ENCODE peak calls at places on chromosomes 6 and 20, in seven cellular contexts. G is transverse colon; C is fibroblast of the aortic adventitia; Q is skeletal muscle cell; Z is heart right ventricle; B is Jurkat, Clone E6-1; N is fibroblast of pulmonary artery. W is an unnamed sample.

GRCh38 chr6:137776786-137777185 is 90.3 kb upstream of the TNFAIP3 start:
- DNase-seq in G (peak), C (peak), Q (peak), Z (no peak), B (no peak), N (peak), W (no peak)

GRCh38 chr20:36004045-36004444 is 35.7 kb downstream of the CNBD2 start:
- DNase-seq in G (no peak), C (no peak), Q (no peak), Z (no peak), B (no peak), N (no peak), W (no peak)

GRCh38 chr6:12354499-12354898 is 64.3 kb downstream of the EDN1 start:
- DNase-seq in G (peak), C (peak), Q (peak), Z (no peak), B (no peak), N (peak), W (peak)

GRCh38 chr20:32524871-32525501 is 60.1 kb downstream of the NOL4L start:
- DNase-seq in G (peak), C (no peak), Q (no peak), Z (peak), B (no peak), N (no peak), W (no peak)

GRCh38 chr6:26022166-26022510 is 59.5 kb downstream of the TRIM38 start:
- DNase-seq in G (peak), C (peak), Q (no peak), Z (peak), B (peak), N (peak), W (peak)

GRCh38 chr6:73062121-73062520 is 163.2 kb downstream of the KHDC1L start:
- DNase-seq in G (no peak), C (no peak), Q (no peak), Z (no peak), B (no peak), N (no peak), W (no peak)

GRCh38 chr20:8132015-8132631 is at the start of gene PLCB1:
- DNase-seq in G (peak), C (peak), Q (peak), Z (peak), B (peak), N (peak), W (no peak)

GRCh38 chr6:148962854-148963515 is 216.2 kb downstream of the UST start:
- DNase-seq in G (no peak), C (no peak), Q (no peak), Z (no peak), B (no peak), N (no peak), W (no peak)

GRCh38 chr6:14975124-14975815 is 270.6 kb upstream of the JARID2 start:
- DNase-seq in G (no peak), C (peak), Q (no peak), Z (no peak), B (no peak), N (peak), W (no peak)

GRCh38 chr6:146770965-146771735 is 172.4 kb downstream of the ADGB start:
- DNase-seq in G (peak), C (no peak), Q (no peak), Z (peak), B (peak), N (no peak), W (no peak)

GRCh38 chr6:67433124-67433523 is 1202.0 kb upstream of the ADGRB3 start:
- DNase-seq in G (no peak), C (no peak), Q (peak), Z (no peak), B (no peak), N (peak), W (no peak)

GRCh38 chr6:15793288-15793687 is 130.5 kb upstream of the DTNBP1 start:
- DNase-seq in G (no peak), C (peak), Q (peak), Z (peak), B (no peak), N (peak), W (no peak)

GRCh38 chr6:97136644-97137358 is 146.2 kb downstream of the MMS22L start:
- DNase-seq in G (no peak), C (no peak), Q (no peak), Z (no peak), B (no peak), N (no peak), W (no peak)

GRCh38 chr6:14211596-14211961 is 94.0 kb downstream of the CD83 start:
- DNase-seq in G (peak), C (peak), Q (no peak), Z (peak), B (no peak), N (peak), W (no peak)

GRCh38 chr6:85452441-85452881 is 2.6 kb downstream of the NT5E start:
- DNase-seq in G (no peak), C (peak), Q (peak), Z (no peak), B (no peak), N (peak), W (no peak)

GRCh38 chr6:108904731-108905130 is 56.5 kb downstream of the ARMC2 start:
- DNase-seq in G (peak), C (no peak), Q (no peak), Z (no peak), B (no peak), N (no peak), W (no peak)

GRCh38 chr6:137105375-137105774 is 60.6 kb upstream of the IL20RA start:
- DNase-seq in G (no peak), C (no peak), Q (no peak), Z (no peak), B (peak), N (no peak), W (peak)

GRCh38 chr6:113529191-113529590 is 328.0 kb upstream of the MARCKS start:
- DNase-seq in G (no peak), C (peak), Q (no peak), Z (no peak), B (no peak), N (peak), W (no peak)

GRCh38 chr6:100230976-100231316 is 233.8 kb downstream of the SIM1 start:
- DNase-seq in G (no peak), C (peak), Q (peak), Z (no peak), B (no peak), N (peak), W (no peak)

GRCh38 chr6:35972471-35972985 is 51.6 kb upstream of the SRPK1 start:
- DNase-seq in G (no peak), C (peak), Q (no peak), Z (no peak), B (no peak), N (no peak), W (no peak)

GRCh38 chr6:106976270-106976669 is 1.7 kb upstream of the CD24 start:
- DNase-seq in G (peak), C (no peak), Q (no peak), Z (no peak), B (no peak), N (no peak), W (peak)

GRCh38 chr20:3805594-3806264 is 9.6 kb downstream of the CDC25B start:
- DNase-seq in G (no peak), C (peak), Q (peak), Z (no peak), B (no peak), N (peak), W (no peak)

GRCh38 chr6:91304506-91304905 is 717.6 kb upstream of the MAP3K7 start:
- DNase-seq in G (no peak), C (no peak), Q (peak), Z (no peak), B (no peak), N (no peak), W (no peak)

GRCh38 chr6:14743465-14744211 is 502.2 kb upstream of the JARID2 start:
- DNase-seq in G (peak), C (peak), Q (peak), Z (no peak), B (peak), N (peak), W (no peak)

GRCh38 chr6:39422273-39422672 is 99.8 kb upstream of the KCNK16 start:
- DNase-seq in G (no peak), C (peak), Q (no peak), Z (peak), B (no peak), N (no peak), W (no peak)

GRCh38 chr6:39417440-39417839 is 94.9 kb upstream of the KCNK16 start:
- DNase-seq in G (no peak), C (no peak), Q (no peak), Z (no peak), B (peak), N (no peak), W (no peak)

GRCh38 chr6:39419607-39420006 is 97.1 kb upstream of the KCNK16 start:
- DNase-seq in G (no peak), C (no peak), Q (no peak), Z (no peak), B (no peak), N (no peak), W (no peak)

GRCh38 chr6:39421383-39422225 is 99.1 kb upstream of the KCNK16 start:
- DNase-seq in G (no peak), C (no peak), Q (no peak), Z (no peak), B (no peak), N (peak), W (no peak)

GRCh38 chr6:39420300-39421265 is 98.1 kb upstream of the KCNK16 start:
- DNase-seq in G (peak), C (no peak), Q (no peak), Z (peak), B (no peak), N (peak), W (no peak)
- H3K4me3 ChIP-seq in G (no peak), C (no peak), Q (no peak), Z (no peak), B (no peak), N (no peak), W (no peak)

DNA sequence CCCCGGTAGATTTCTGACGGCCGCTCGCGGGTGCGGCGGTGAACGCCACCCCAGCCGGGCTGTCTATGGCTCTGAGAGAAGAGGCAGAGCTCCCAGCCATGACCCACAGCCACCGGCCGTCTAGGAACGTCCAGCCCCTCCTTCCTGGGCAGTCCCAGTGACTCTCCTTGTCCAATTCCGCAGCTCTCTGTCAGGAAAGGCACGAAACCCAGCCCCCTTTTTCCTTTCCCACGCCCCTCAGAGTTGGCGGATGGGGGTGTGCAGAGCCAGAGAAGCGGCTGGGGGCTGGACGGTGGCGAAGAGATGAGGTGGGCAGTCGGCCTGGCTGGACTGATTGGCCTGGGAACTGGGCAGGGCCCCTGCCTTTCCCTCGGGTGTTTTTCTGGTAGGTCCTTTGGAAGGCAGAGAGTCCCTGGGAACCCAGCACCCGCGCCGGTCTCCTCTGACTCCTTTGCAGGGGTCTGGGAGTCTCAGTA is 1.5 kb downstream of the EBF4 start:
- DNase-seq in G (no peak), C (no peak), Q (no peak), Z (peak), B (no peak), N (no peak), W (no peak)
- H3K4me3 ChIP-seq in G (peak), C (no peak), Q (no peak), Z (peak), B (no peak), N (no peak), W (no peak)

GRCh38 chr20:41748756-41749582 is 130.8 kb upstream of the CHD6 start:
- DNase-seq in G (no peak), C (no peak), Q (no peak), Z (no peak), B (no peak), N (no peak), W (peak)
- H3K4me3 ChIP-seq in G (no peak), C (no peak), Q (no peak), Z (no peak), B (no peak), N (no peak), W (no peak)

DNA sequence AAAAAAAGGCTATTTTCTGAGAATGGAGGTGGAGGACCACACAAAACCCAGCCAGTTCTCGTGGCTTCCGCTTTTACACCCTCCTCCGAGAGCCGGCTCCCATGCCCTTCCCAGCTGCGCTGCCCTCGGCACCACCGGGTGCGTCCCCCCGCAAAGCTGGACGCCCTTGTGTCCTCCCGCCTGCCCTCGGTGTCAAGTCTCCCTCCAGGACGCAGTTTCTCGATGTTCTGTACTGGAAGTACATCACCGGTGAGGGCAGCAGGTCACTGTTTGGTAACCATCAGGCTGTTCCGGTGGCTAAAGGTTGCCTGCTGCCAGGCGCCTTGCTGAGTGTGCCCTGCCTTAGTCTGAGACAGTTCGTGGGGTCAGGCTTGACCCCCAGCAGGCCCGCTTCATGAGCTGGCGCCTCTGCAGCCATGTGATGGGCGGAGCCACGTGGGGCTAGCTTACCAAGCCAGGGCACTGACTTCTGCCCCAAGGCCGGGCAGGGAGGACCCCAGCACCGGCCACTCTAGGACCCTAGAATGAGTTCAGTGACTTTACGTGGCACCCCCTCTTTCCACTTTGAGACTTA is 34.6 kb downstream of the RREB1 start:
- DNase-seq in G (no peak), C (no peak), Q (no peak), Z (no peak), B (no peak), N (no peak), W (no peak)
- H3K4me3 ChIP-seq in G (no peak), C (no peak), Q (no peak), Z (no peak), B (no peak), N (no peak), W (no peak)

GRCh38 chr20:62475819-62476073 is at the start of gene GATA5:
- DNase-seq in G (no peak), C (no peak), Q (no peak), Z (no peak), B (no peak), N (no peak), W (no peak)
- H3K4me3 ChIP-seq in G (peak), C (no peak), Q (no peak), Z (peak), B (no peak), N (no peak), W (no peak)

DNA sequence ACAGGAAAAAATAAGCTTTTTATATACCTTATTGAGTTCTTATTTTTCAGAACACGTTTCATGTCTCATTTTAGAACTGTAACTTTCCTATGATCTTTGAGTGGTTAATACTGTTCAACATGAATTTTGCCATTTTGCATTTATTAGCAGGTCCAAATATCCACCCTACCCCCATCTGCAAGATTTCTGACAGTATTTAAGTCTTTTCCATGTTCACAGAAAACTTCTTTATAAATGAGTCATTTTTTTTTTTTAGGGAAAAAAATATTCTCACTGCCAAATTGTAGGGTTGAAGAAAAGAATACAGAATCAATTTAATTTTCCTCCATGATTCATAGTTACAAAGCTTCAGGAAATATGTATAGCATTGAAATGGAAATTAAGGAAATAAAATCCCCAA is 101.8 kb downstream of the COL21A1 start:
- DNase-seq in G (no peak), C (peak), Q (no peak), Z (no peak), B (no peak), N (no peak), W (no peak)
- H3K4me3 ChIP-seq in G (no peak), C (no peak), Q (no peak), Z (no peak), B (no peak), N (no peak), W (no peak)

GRCh38 chr20:51540585-51540984 is 1.9 kb downstream of the NFATC2 start:
- DNase-seq in G (no peak), C (no peak), Q (no peak), Z (no peak), B (no peak), N (no peak), W (no peak)

GRCh38 chr20:51542033-51542893 is at the start of gene NFATC2:
- DNase-seq in G (peak), C (no peak), Q (no peak), Z (peak), B (no peak), N (no peak), W (peak)

GRCh38 chr20:51545515-51545914 is 3.0 kb upstream of the NFATC2 start:
- DNase-seq in G (no peak), C (no peak), Q (no peak), Z (no peak), B (no peak), N (no peak), W (no peak)

GRCh38 chr20:51542894-51543788 is 622 bp upstream of the NFATC2 start:
- DNase-seq in G (peak), C (no peak), Q (no peak), Z (no peak), B (no peak), N (no peak), W (no peak)

GRCh38 chr20:51541189-51542032 is 1.1 kb downstream of the NFATC2 start:
- DNase-seq in G (peak), C (peak), Q (no peak), Z (peak), B (peak), N (peak), W (peak)
- H3K4me3 ChIP-seq in G (peak), C (no peak), Q (no peak), Z (peak), B (peak), N (no peak), W (peak)

GRCh38 chr6:167146977-167147376 is 10.8 kb downstream of the GPR31 start:
- DNase-seq in G (no peak), C (no peak), Q (no peak), Z (no peak), B (no peak), N (no peak), W (no peak)
- H3K4me3 ChIP-seq in G (no peak), C (no peak), Q (no peak), Z (no peak), B (no peak), N (no peak), W (no peak)

GRCh38 chr20:834151-834747 is 734 bp downstream of the FAM110A start:
- DNase-seq in G (no peak), C (no peak), Q (no peak), Z (no peak), B (no peak), N (no peak), W (no peak)

GRCh38 chr20:831956-832355 is 1.6 kb upstream of the FAM110A start:
- DNase-seq in G (no peak), C (no peak), Q (no peak), Z (no peak), B (no peak), N (no peak), W (no peak)

GRCh38 chr20:831251-831650 is 2.3 kb upstream of the FAM110A start:
- DNase-seq in G (no peak), C (no peak), Q (no peak), Z (no peak), B (no peak), N (no peak), W (no peak)

GRCh38 chr20:833450-834150 is at the start of gene FAM110A:
- DNase-seq in G (peak), C (peak), Q (peak), Z (peak), B (peak), N (peak), W (peak)

GRCh38 chr20:833121-833449 is 430 bp upstream of the FAM110A start:
- DNase-seq in G (no peak), C (no peak), Q (no peak), Z (no peak), B (no peak), N (no peak), W (peak)
- H3K4me3 ChIP-seq in G (peak), C (peak), Q (peak), Z (peak), B (peak), N (peak), W (peak)